ENCODE peak calls at places on chromosomes 12 and 14, in seven cellular contexts. B is GM12878, Q is K562, S is H1, G is HepG2, Z is HCT116, E is SK-N-SH. J is an unnamed sample.

GRCh38 chr12:19771858-19772257 is 332.6 kb downstream of the AEBP2 start:
- DNase-seq in B (no peak), Q (no peak), S (no peak), G (no peak), Z (no peak), E (no peak), J (no peak)

GRCh38 chr12:63826002-63826585 is 18.4 kb upstream of the SRGAP1 start:
- DNase-seq in B (no peak), Q (no peak), S (no peak), G (peak; percentile 56), Z (peak; percentile 66), E (peak; percentile 72), J (no peak)

GRCh38 chr12:87667378-87667777 is 361.8 kb downstream of the C12orf50 start:
- DNase-seq in B (no peak), Q (no peak), S (no peak), G (no peak), Z (no peak), E (no peak), J (no peak)

GRCh38 chr12:123478762-123479161 is 20.8 kb downstream of the SNRNP35 start:
- DNase-seq in B (no peak), Q (no peak), S (no peak), G (no peak), Z (no peak), E (no peak), J (no peak)

GRCh38 chr12:75642226-75642625 is 130.8 kb upstream of the KRR1 start:
- DNase-seq in B (no peak), Q (no peak), S (no peak), G (no peak), Z (no peak), E (no peak), J (no peak)

GRCh38 chr12:115257791-115258190 is 573.8 kb upstream of the TBX3 start:
- DNase-seq in B (no peak), Q (no peak), S (no peak), G (no peak), Z (no peak), E (no peak), J (no peak)

GRCh38 chr14:77659822-77660221 is 43.4 kb upstream of the SPTLC2 start:
- DNase-seq in B (no peak), Q (no peak), S (no peak), G (no peak), Z (no peak), E (no peak), J (no peak)

GRCh38 chr14:90132821-90133570 is 71.2 kb downstream of the KCNK13 start:
- DNase-seq in B (no peak), Q (no peak), S (no peak), G (no peak), Z (no peak), E (no peak), J (no peak)

GRCh38 chr12:47823422-47824086 is 3.9 kb upstream of the HDAC7 start:
- DNase-seq in B (no peak), Q (no peak), S (no peak), G (no peak), Z (no peak), E (no peak), J (no peak)

GRCh38 chr12:29212682-29213397 is 63.8 kb downstream of the FAR2 start:
- DNase-seq in B (no peak), Q (no peak), S (no peak), G (no peak), Z (no peak), E (no peak), J (no peak)

GRCh38 chr12:65093571-65093970 is 27.5 kb downstream of the WIF1 start:
- DNase-seq in B (no peak), Q (no peak), S (no peak), G (no peak), Z (no peak), E (no peak), J (no peak)

GRCh38 chr12:115810166-115810565 is 467.3 kb downstream of the MED13L start:
- DNase-seq in B (no peak), Q (no peak), S (no peak), G (no peak), Z (no peak), E (no peak), J (no peak)

GRCh38 chr12:93572712-93573551 is 457 bp downstream of the SOCS2 start:
- DNase-seq in B (no peak), Q (peak; percentile 23), S (no peak), G (no peak), Z (no peak), E (peak; percentile 32), J (no peak)

GRCh38 chr12:63967358-63967757 is 122.9 kb downstream of the SRGAP1 start:
- DNase-seq in B (no peak), Q (no peak), S (no peak), G (no peak), Z (peak; percentile 32), E (no peak), J (no peak)

GRCh38 chr12:55696141-55696540 is 11.6 kb downstream of the ITGA7 start:
- DNase-seq in B (no peak), Q (no peak), S (no peak), G (no peak), Z (no peak), E (no peak), J (no peak)

GRCh38 chr14:95359974-95360826 is 40.5 kb upstream of the CLMN start:
- DNase-seq in B (no peak), Q (no peak), S (no peak), G (no peak), Z (no peak), E (no peak), J (no peak)

GRCh38 chr12:116934908-116935698 is 24.4 kb downstream of the FBXW8 start:
- DNase-seq in B (no peak), Q (no peak), S (no peak), G (no peak), Z (no peak), E (no peak), J (no peak)

GRCh38 chr14:24233538-24233866 is 773 bp downstream of the GMPR2 start:
- DNase-seq in B (no peak), Q (no peak), S (no peak), G (peak; percentile 64), Z (no peak), E (no peak), J (no peak)

GRCh38 chr14:24234095-24235020 is 1.6 kb downstream of the GMPR2 start:
- DNase-seq in B (no peak), Q (no peak), S (no peak), G (no peak), Z (no peak), E (no peak), J (no peak)

GRCh38 chr14:24231263-24232120 is 675 bp downstream of the NEDD8 start:
- DNase-seq in B (no peak), Q (no peak), S (no peak), G (peak; percentile 40), Z (no peak), E (peak; percentile 57), J (no peak)

GRCh38 chr14:24232121-24232644 is at the start of gene NEDD8:
- DNase-seq in B (peak; percentile 69), Q (peak; percentile 79), S (no peak), G (peak; percentile 99), Z (peak; percentile 81), E (peak; percentile 88), J (peak; percentile 79)

GRCh38 chr14:24232645-24233537 is at the start of gene GMPR2:
- DNase-seq in B (no peak), Q (peak; percentile 41), S (no peak), G (no peak), Z (no peak), E (peak; percentile 67), J (no peak)
- TF ChIP-seq SIN3A in B (no peak), Q (no peak), S (peak; percentile 88), G (no peak), Z (peak; percentile 33), E (no peak), J (peak; percentile 14)

GRCh38 chr12:49529409-49529808 is 9.4 kb upstream of the KCNH3 start:
- DNase-seq in B (no peak), Q (no peak), S (no peak), G (no peak), Z (no peak), E (no peak), J (no peak)

GRCh38 chr12:49521391-49521790 is 17.4 kb upstream of the KCNH3 start:
- DNase-seq in B (no peak), Q (no peak), S (no peak), G (no peak), Z (no peak), E (no peak), J (no peak)

GRCh38 chr12:49527361-49528130 is 11.3 kb upstream of the KCNH3 start:
- DNase-seq in B (no peak), Q (no peak), S (no peak), G (no peak), Z (no peak), E (no peak), J (no peak)

GRCh38 chr12:49524660-49525324 is 14.0 kb upstream of the KCNH3 start:
- DNase-seq in B (no peak), Q (no peak), S (no peak), G (no peak), Z (no peak), E (no peak), J (no peak)

DNA sequence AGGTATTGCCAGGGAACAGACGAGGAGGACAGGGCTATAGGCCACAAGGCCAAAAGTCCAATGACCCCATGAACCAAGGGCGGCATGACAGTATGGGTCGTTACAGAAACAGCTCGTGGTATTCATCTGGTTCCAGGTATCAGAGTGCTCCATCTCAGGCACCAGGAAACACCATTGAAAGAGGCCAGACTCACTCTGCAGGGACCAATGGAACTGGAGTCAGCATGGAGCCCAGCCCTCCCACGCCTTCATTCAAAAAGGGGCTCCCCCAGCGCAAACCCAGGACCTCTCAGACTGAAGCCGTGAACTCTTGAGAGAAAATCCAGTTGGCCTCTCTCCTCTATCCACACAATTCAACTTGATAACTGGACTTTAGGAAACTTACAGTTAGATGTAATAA is 12.9 kb upstream of the KCNH3 start:
- DNase-seq in B (no peak), Q (no peak), S (no peak), G (no peak), Z (no peak), E (no peak), J (no peak)
- H3K36me3 ChIP-seq in B (peaks cover 21% of the 10 kb centered on the region), Q (peaks cover 34% of the 10 kb centered on the region), S (peaks cover 17% of the 10 kb centered on the region), G (peaks cover 41% of the 10 kb centered on the region), Z (peaks cover 43% of the 10 kb centered on the region), E (peaks cover 65% of the 10 kb centered on the region), J (peaks cover 16% of the 10 kb centered on the region)

GRCh38 chr12:11741434-11742092 is 92.1 kb downstream of the ETV6 start:
- DNase-seq in B (no peak), Q (no peak), S (no peak), G (no peak), Z (no peak), E (no peak), J (no peak)
- TF ChIP-seq SIN3A in B (no peak), Q (no peak), S (no peak), G (no peak), Z (no peak), E (no peak), J (no peak)

GRCh38 chr12:69620921-69621320 is 10.2 kb upstream of the LRRC10 start:
- DNase-seq in B (no peak), Q (no peak), S (no peak), G (no peak), Z (no peak), E (no peak), J (no peak)

GRCh38 chr12:69621551-69621950 is 10.8 kb upstream of the LRRC10 start:
- DNase-seq in B (no peak), Q (no peak), S (no peak), G (no peak), Z (no peak), E (no peak), J (no peak)

GRCh38 chr12:69616025-69616424 is 5.3 kb upstream of the LRRC10 start:
- DNase-seq in B (no peak), Q (no peak), S (no peak), G (no peak), Z (no peak), E (no peak), J (no peak)

GRCh38 chr12:69620077-69620476 is 9.4 kb upstream of the LRRC10 start:
- DNase-seq in B (no peak), Q (no peak), S (no peak), G (no peak), Z (no peak), E (no peak), J (no peak)

GRCh38 chr12:69619050-69619449 is 8.3 kb upstream of the LRRC10 start:
- DNase-seq in B (no peak), Q (no peak), S (no peak), G (no peak), Z (no peak), E (no peak), J (no peak)
- H3K36me3 ChIP-seq in B (no peaks in the 10 kb centered on the region), Q (no peaks in the 10 kb centered on the region), S (no peaks in the 10 kb centered on the region), G (no peaks in the 10 kb centered on the region), Z (no peaks in the 10 kb centered on the region), E (no peaks in the 10 kb centered on the region), J (no peaks in the 10 kb centered on the region)